ENCODE peak calls at places on chromosomes 13 and 19, in eight cellular contexts. L is left lung; J is stomach; Y is CD8-positive, alpha-beta T cell; G is left ventricle myocardium inferior; Q is IMR-90; B is psoas muscle; T is pancreas. O is an unnamed sample.

GRCh38 chr19:57362997-57363705 is at the start of the genes TRAPPC2B and ZNF547:
- DNase-seq in L (peak; percentile 94), J (peak; percentile 99), Y (peak; percentile 96), G (peak; percentile 100), Q (peak; percentile 100), B (peak; percentile 100), T (peak; percentile 97), O (peak; percentile 100)

GRCh38 chr13:110113284-110113764 is 193.6 kb downstream of the COL4A1 start:
- DNase-seq in L (no peak), J (no peak), Y (no peak), G (no peak), Q (peak; percentile 80), B (peak; percentile 78), T (no peak), O (no peak)

GRCh38 chr19:3821857-3822364 is 35.7 kb upstream of the MATK start:
- DNase-seq in L (peak; percentile 95), J (peak; percentile 82), Y (peak; percentile 84), G (peak; percentile 66), Q (peak; percentile 10), B (peak; percentile 73), T (peak; percentile 61), O (peak; percentile 50)

GRCh38 chr13:32267836-32268439 is 47.2 kb downstream of the ZAR1L start:
- DNase-seq in L (no peak), J (peak; percentile 57), Y (peak; percentile 28), G (no peak), Q (no peak), B (no peak), T (peak; percentile 37), O (peak; percentile 62)

GRCh38 chr13:33231339-33231738 is 54.2 kb downstream of the STARD13 start:
- DNase-seq in L (no peak), J (no peak), Y (no peak), G (no peak), Q (no peak), B (no peak), T (no peak), O (no peak)

GRCh38 chr13:91056746-91057145 is 290.7 kb upstream of the MIR17HG start:
- DNase-seq in L (no peak), J (no peak), Y (no peak), G (no peak), Q (no peak), B (no peak), T (no peak), O (no peak)

GRCh38 chr13:23578411-23579071 is 8.3 kb downstream of the TNFRSF19 start:
- DNase-seq in L (peak; percentile 96), J (peak; percentile 79), Y (peak; percentile 48), G (peak; percentile 82), Q (peak; percentile 69), B (peak; percentile 87), T (peak; percentile 88), O (peak; percentile 75)

GRCh38 chr19:12778020-12778904 is 2.9 kb upstream of the HOOK2 start:
- DNase-seq in L (peak; percentile 91), J (peak; percentile 79), Y (peak; percentile 21), G (peak; percentile 74), Q (peak; percentile 75), B (peak; percentile 83), T (peak; percentile 91), O (peak; percentile 92)

GRCh38 chr19:51258761-51259160 is 7.9 kb downstream of the SIGLECL1 start:
- DNase-seq in L (no peak), J (no peak), Y (no peak), G (no peak), Q (no peak), B (no peak), T (no peak), O (no peak)

GRCh38 chr13:97266734-97267417 is 44.7 kb downstream of the MBNL2 start:
- DNase-seq in L (no peak), J (no peak), Y (no peak), G (no peak), Q (no peak), B (no peak), T (no peak), O (no peak)

GRCh38 chr19:28130066-28130511 is 1082.9 kb downstream of the UQCRFS1 start:
- DNase-seq in L (no peak), J (no peak), Y (no peak), G (no peak), Q (no peak), B (no peak), T (no peak), O (no peak)

GRCh38 chr19:13133241-13133870 is 15.3 kb downstream of the NACC1 start:
- DNase-seq in L (no peak), J (no peak), Y (no peak), G (no peak), Q (no peak), B (no peak), T (no peak), O (no peak)

GRCh38 chr13:24683833-24684599 is 3.8 kb downstream of the ATP12A start:
- DNase-seq in L (peak; percentile 82), J (peak; percentile 63), Y (peak; percentile 59), G (peak; percentile 46), Q (peak; percentile 23), B (peak; percentile 63), T (peak; percentile 56), O (peak; percentile 74)

GRCh38 chr19:39436350-39436716 is 584 bp upstream of the RPS16 start:
- DNase-seq in L (no peak), J (no peak), Y (no peak), G (no peak), Q (no peak), B (no peak), T (no peak), O (no peak)

GRCh38 chr13:87677334-87678234 is 6.4 kb downstream of the SLITRK5 start:
- DNase-seq in L (peak; percentile 85), J (no peak), Y (no peak), G (no peak), Q (no peak), B (no peak), T (peak; percentile 39), O (peak; percentile 71)

GRCh38 chr13:30454991-30455390 is 10.7 kb downstream of the HMGB1 start:
- DNase-seq in L (no peak), J (no peak), Y (no peak), G (no peak), Q (no peak), B (no peak), T (no peak), O (no peak)

GRCh38 chr13:30456290-30456689 is 9.4 kb downstream of the HMGB1 start:
- DNase-seq in L (no peak), J (no peak), Y (no peak), G (no peak), Q (no peak), B (no peak), T (no peak), O (no peak)

GRCh38 chr13:30453727-30454126 is 12.0 kb downstream of the HMGB1 start:
- DNase-seq in L (no peak), J (no peak), Y (no peak), G (no peak), Q (peak; percentile 37), B (no peak), T (no peak), O (no peak)

GRCh38 chr13:30457306-30457891 is 8.3 kb downstream of the HMGB1 start:
- DNase-seq in L (no peak), J (no peak), Y (no peak), G (no peak), Q (no peak), B (no peak), T (no peak), O (no peak)
- H3K4me1 ChIP-seq in L (peaks cover 10% of the 10 kb centered on the region), J (peaks cover 6% of the 10 kb centered on the region), Y (peaks cover 12% of the 10 kb centered on the region), G (peaks cover 11% of the 10 kb centered on the region), Q (no peaks in the 10 kb centered on the region), B (peaks cover 11% of the 10 kb centered on the region), T (peaks cover 8% of the 10 kb centered on the region), O (peaks cover 7% of the 10 kb centered on the region)

GRCh38 chr19:55098716-55099556 is 18.5 kb downstream of the PPP1R12C start:
- DNase-seq in L (peak; percentile 68), J (no peak), Y (no peak), G (no peak), Q (no peak), B (peak; percentile 48), T (peak; percentile 21), O (no peak)

GRCh38 chr19:55103190-55103589 is 14.2 kb downstream of the PPP1R12C start:
- DNase-seq in L (no peak), J (no peak), Y (no peak), G (no peak), Q (no peak), B (peak; percentile 34), T (no peak), O (no peak)

GRCh38 chr19:55097864-55098715 is 19.3 kb downstream of the PPP1R12C start:
- DNase-seq in L (peak; percentile 50), J (no peak), Y (no peak), G (no peak), Q (no peak), B (no peak), T (no peak), O (no peak)

GRCh38 chr19:55101261-55101660 is 16.2 kb downstream of the PPP1R12C start:
- DNase-seq in L (no peak), J (no peak), Y (no peak), G (no peak), Q (no peak), B (peak; percentile 24), T (no peak), O (no peak)

DNA sequence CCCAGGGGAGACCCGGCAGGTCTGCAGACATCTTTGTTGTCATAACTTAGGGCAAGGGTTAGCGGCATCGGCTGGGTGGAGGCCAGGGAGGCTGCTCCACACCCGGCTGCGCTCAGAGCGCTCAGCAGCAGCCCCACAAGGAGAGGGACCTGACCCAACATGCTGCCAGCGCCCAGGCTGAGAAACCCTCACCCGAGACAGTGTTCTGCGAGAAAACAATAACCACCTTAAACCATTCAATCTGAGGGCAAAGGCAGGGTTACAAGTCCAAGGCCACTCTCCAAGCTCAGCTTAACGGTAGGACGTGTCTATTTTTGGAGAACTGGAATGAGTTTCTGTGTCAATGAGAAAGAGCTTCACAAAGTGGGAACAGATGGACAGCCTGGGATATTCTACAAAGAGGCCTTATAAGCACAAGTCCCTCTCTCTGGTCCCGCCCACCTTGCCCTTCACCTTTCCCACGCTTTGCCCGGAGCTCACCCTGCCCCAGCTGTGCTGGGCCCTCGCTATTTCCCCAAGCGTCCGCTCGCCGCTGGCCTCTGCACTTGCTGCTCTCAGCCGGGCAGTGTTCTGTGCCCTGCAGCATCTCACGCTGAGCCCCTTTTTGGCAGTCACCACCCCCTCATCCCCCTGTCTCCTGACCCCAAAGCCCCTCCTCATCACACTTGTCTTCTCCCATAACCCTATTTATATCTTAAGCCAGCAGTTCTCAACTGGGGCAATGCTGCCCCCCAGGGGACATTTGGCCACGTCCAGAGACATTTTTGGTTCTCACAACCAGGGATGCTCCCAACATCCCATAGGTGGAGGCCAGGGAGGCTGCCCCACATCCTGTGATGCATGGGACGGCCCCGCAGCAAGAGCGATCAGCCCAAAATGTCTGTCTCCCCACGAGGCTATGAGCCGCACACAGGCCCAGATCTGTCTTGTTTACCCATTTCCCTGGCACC is 17.6 kb downstream of the PPP1R12C start:
- DNase-seq in L (no peak), J (no peak), Y (no peak), G (no peak), Q (no peak), B (peak; percentile 48), T (peak; percentile 15), O (no peak)
- TF ChIP-seq CTCF in L (no peak), J (no peak), Y (no peak), G (peak; percentile 32), Q (no peak), B (peak; percentile 7), T (no peak), O (no peak)

GRCh38 chr13:75326173-75327131 is 155.5 kb downstream of the TBC1D4 start:
- DNase-seq in L (no peak), J (no peak), Y (peak; percentile 21), G (no peak), Q (peak; percentile 53), B (no peak), T (no peak), O (no peak)
- H3K4me3 ChIP-seq in L (peak overlapping the region; percentile 17), J (peak overlapping the region; percentile 14), Y (peak overlapping the region; percentile 55), G (peak overlapping the region; percentile 46), Q (no peak overlapping the region), B (peak overlapping the region; percentile 17), T (no peak overlapping the region), O (no peak overlapping the region)

GRCh38 chr19:18503971-18504885 is 17.6 kb downstream of the ELL start:
- DNase-seq in L (no peak), J (peak; percentile 51), Y (no peak), G (no peak), Q (no peak), B (no peak), T (peak; percentile 61), O (no peak)
- H3K4me1 ChIP-seq in L (peaks cover 100% of the 10 kb centered on the region), J (peaks cover 100% of the 10 kb centered on the region), Y (peaks cover 94% of the 10 kb centered on the region), G (peaks cover 100% of the 10 kb centered on the region), Q (peaks cover 29% of the 10 kb centered on the region), B (peaks cover 100% of the 10 kb centered on the region), T (peaks cover 86% of the 10 kb centered on the region), O (peaks cover 99% of the 10 kb centered on the region)